ENCODE peak calls at places on chromosomes 1 and 21, in nine cellular contexts. Y is erythroblast, T is A549, V is sigmoid colon, H is esophagus squamous epithelium, F is ovary, B is IMR-90, Q is H54, P is body of pancreas. M is an unnamed sample.

GRCh38 chr21:21007606-21008005 is 9.4 kb downstream of the NCAM2 start:
- DNase-seq in H (no peak), F (no peak), P (no peak), B (peak), V (no peak), Q (no peak), T (no peak), Y (no peak), M (no peak)

GRCh38 chr1:67754526-67754920 is 69.5 kb downstream of the GADD45A start:
- DNase-seq in T (no peak), Y (no peak), H (no peak), B (no peak), V (no peak), Q (no peak), P (no peak), F (no peak), M (no peak)

GRCh38 chr1:52880226-52880625 is 37.7 kb downstream of the ZYG11A start:
- DNase-seq in B (no peak), Y (no peak), V (no peak), Q (no peak), F (no peak), P (no peak), H (no peak), T (no peak), M (no peak)

GRCh38 chr1:233393926-233394680 is 66.6 kb downstream of the MAP3K21 start:
- DNase-seq in P (no peak), F (no peak), V (no peak), B (no peak), Q (no peak), H (no peak), T (no peak), Y (no peak), M (no peak)

GRCh38 chr1:93629101-93630059 is 52.3 kb downstream of the BCAR3 start:
- DNase-seq in Y (peak), B (peak), Q (no peak), P (peak), T (peak), F (peak), H (no peak), V (no peak), M (no peak)

GRCh38 chr1:78633209-78633608 is 13.0 kb downstream of the IFI44L start:
- DNase-seq in Q (no peak), V (no peak), F (no peak), T (no peak), Y (no peak), P (no peak), H (no peak), B (no peak), M (no peak)

GRCh38 chr21:44049606-44050005 is 37.5 kb downstream of the TRAPPC10 start:
- DNase-seq in F (no peak), B (no peak), V (no peak), Y (no peak), Q (no peak), P (no peak), H (no peak), T (no peak), M (no peak)

GRCh38 chr1:62271137-62271536 is 48.1 kb downstream of the KANK4 start:
- DNase-seq in V (no peak), B (no peak), P (no peak), F (no peak), Y (no peak), T (no peak), H (no peak), Q (no peak), M (no peak)

GRCh38 chr1:94727846-94728715 is 92.1 kb upstream of the SLC44A3 start:
- DNase-seq in Q (peak), T (peak), P (no peak), H (no peak), B (peak), V (no peak), F (peak), Y (no peak), M (no peak)

GRCh38 chr1:228077565-228078330 is 4.8 kb upstream of the ARF1 start:
- DNase-seq in Q (no peak), Y (no peak), V (peak), T (no peak), P (no peak), B (no peak), F (peak), H (no peak), M (no peak)

GRCh38 chr1:8097908-8098307 is 71.8 kb upstream of the ERRFI1 start:
- DNase-seq in T (no peak), Q (no peak), B (no peak), H (no peak), P (no peak), F (no peak), Y (no peak), V (no peak), M (no peak)

GRCh38 chr1:8096105-8097011 is 70.2 kb upstream of the ERRFI1 start:
- DNase-seq in Q (no peak), P (no peak), V (no peak), B (peak), F (no peak), T (peak), Y (no peak), H (no peak), M (no peak)

GRCh38 chr1:8094481-8095241 is 68.6 kb upstream of the ERRFI1 start:
- DNase-seq in P (peak), T (peak), V (no peak), Y (no peak), Q (no peak), H (no peak), F (no peak), B (peak), M (no peak)

GRCh38 chr1:8095584-8095983 is 69.5 kb upstream of the ERRFI1 start:
- DNase-seq in P (no peak), Y (no peak), H (no peak), F (no peak), B (no peak), V (no peak), Q (no peak), T (no peak), M (no peak)

DNA sequence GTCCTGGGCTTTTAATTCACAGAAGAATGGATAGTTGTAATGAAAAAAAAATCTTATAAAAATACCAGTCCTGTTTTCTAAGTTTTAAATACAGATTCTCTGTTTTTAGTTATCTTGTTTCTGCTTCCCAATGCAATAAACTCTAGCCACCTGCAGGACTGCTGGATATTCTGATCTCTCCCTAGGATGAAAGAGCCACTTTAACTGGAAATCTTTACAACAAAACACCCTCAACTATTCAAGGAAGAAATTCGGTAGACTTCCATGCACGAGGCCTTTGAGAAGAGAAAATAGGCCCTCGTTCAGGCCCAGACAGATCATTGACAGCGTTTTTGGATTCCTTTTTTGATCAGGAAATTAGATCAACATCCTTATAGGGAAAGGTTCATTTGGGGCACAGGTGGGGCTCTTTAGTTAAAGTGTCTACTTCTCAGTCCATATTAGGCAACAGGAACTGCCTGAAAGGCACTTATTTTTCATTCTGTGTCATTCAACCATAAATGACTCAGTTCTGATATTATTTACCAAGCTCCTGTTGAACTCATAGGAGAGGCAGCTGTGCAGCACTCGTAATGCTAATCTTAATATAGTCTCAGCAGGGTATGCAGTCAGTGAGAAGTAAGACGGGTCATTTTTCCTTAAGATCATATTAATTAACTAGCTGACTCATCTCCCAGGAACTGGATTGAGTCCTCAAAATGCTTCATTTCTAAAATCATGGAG is 71.1 kb upstream of the ERRFI1 start:
- DNase-seq in H (no peak), T (peak), B (peak), Y (no peak), V (no peak), Q (no peak), P (peak), F (no peak), M (no peak)
- TF ChIP-seq POLR2A in H (no peak), T (no peak), B (peak), Y (no peak), V (no peak), Q (no peak), P (no peak), F (no peak), M (no peak)

GRCh38 chr1:15617173-15617873 is at the start of gene DDI2:
- DNase-seq in B (peak), V (peak), Y (peak), Q (peak), T (peak), H (peak), F (peak), P (peak), M (peak)

GRCh38 chr1:15617874-15618684 is 821 bp downstream of the DDI2 start:
- DNase-seq in V (no peak), Q (no peak), F (no peak), H (no peak), P (peak), T (no peak), Y (peak), B (no peak), M (no peak)

GRCh38 chr1:15620155-15620545 is 2.9 kb downstream of the DDI2 start:
- DNase-seq in H (no peak), B (peak), F (no peak), Y (peak), Q (peak), T (peak), V (no peak), P (no peak), M (no peak)

GRCh38 chr1:15616704-15617172 is 520 bp upstream of the DDI2 start:
- DNase-seq in P (no peak), Q (no peak), B (peak), H (no peak), T (no peak), V (peak), F (peak), Y (no peak), M (no peak)

GRCh38 chr1:15618685-15619525 is 1.6 kb downstream of the DDI2 start:
- DNase-seq in Y (peak), B (peak), P (peak), T (peak), Q (no peak), F (no peak), V (no peak), H (no peak), M (peak)
- TF ChIP-seq POLR2A in Y (no peak), B (no peak), P (no peak), T (no peak), Q (no peak), F (no peak), V (no peak), H (no peak), M (no peak)

GRCh38 chr1:182205378-182206022 is 144.0 kb upstream of the ZNF648 start:
- DNase-seq in B (no peak), F (peak), H (no peak), Q (no peak), P (no peak), T (no peak), Y (no peak), V (no peak), M (no peak)
- TF ChIP-seq POLR2A in B (no peak), F (no peak), H (no peak), Q (no peak), P (no peak), T (no peak), Y (no peak), V (no peak), M (peak)

GRCh38 chr1:155070721-155071556 is 7.4 kb downstream of the EFNA4 start:
- DNase-seq in P (peak), F (peak), V (peak), Q (no peak), H (peak), T (peak), B (peak), Y (peak), M (no peak)

GRCh38 chr1:155069551-155070391 is 6.2 kb downstream of the EFNA4 start:
- DNase-seq in B (no peak), H (no peak), P (no peak), Q (no peak), F (no peak), Y (no peak), V (no peak), T (no peak), M (no peak)

GRCh38 chr1:155070392-155070700 is 6.8 kb downstream of the EFNA4 start:
- DNase-seq in Y (no peak), P (no peak), H (no peak), T (no peak), V (no peak), Q (no peak), B (no peak), F (no peak), M (no peak)

GRCh38 chr1:155071701-155072100 is 6.9 kb upstream of the EFNA3 start:
- DNase-seq in F (no peak), Q (no peak), P (no peak), T (no peak), B (no peak), H (no peak), V (peak), Y (no peak), M (no peak)

GRCh38 chr1:155068599-155068998 is 5.1 kb downstream of the EFNA4 start:
- DNase-seq in H (no peak), Y (no peak), Q (no peak), F (no peak), B (no peak), V (no peak), T (no peak), P (no peak), M (no peak)
- TF ChIP-seq POLR2A in H (no peak), Y (no peak), Q (no peak), F (no peak), B (no peak), V (no peak), T (no peak), P (no peak), M (no peak)

DNA sequence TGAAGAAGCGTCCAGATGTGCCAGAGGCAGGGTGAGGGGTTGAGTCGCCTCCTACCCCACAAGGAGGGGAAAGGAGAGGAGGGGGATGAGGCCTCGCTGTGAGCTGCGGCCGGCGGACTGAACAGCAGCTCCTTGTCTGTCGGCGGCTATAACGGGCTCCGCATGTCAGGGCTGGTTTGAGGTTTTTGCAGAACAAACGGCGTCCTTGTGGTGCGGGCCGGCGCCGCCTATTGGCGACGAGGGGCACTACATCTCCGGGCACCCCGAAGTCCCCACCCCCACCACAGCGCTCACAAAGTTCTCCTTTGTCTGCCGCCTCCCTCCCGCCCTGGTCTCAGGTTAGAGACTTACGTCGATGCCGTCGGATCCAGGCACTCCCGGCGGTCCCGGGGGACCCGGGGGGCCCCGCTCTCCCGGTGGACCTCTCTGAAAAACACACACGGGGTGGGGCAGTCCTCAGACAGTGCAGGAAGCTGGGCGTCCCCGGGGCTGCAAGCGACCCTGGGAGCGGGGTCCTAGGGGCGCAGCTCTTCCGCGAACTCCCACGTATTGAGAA is 1.8 kb downstream of the COL9A2 start:
- DNase-seq in Q (no peak), F (peak), B (peak), H (peak), Y (peak), V (peak), P (peak), T (peak), M (peak)
- TF ChIP-seq POLR2A in Q (no peak), F (no peak), B (no peak), H (no peak), Y (no peak), V (no peak), P (no peak), T (no peak), M (peak)

GRCh38 chr21:14382835-14383595 is at the start of gene HSPA13:
- DNase-seq in V (peak), H (peak), Y (peak), B (peak), Q (peak), F (peak), T (peak), P (peak), M (peak)
- TF ChIP-seq POLR2A in V (peak), H (no peak), Y (peak), B (peak), Q (peak), F (peak), T (peak), P (peak), M (peak)

GRCh38 chr1:150162862-150163706 is 13.4 kb downstream of the PLEKHO1 start:
- DNase-seq in B (peak), F (peak), T (peak), Y (peak), Q (peak), V (peak), P (peak), H (peak), M (peak)
- TF ChIP-seq POLR2A in B (peak), F (peak), T (no peak), Y (no peak), Q (peak), V (peak), P (peak), H (no peak), M (peak)

M was measured in tibial nerve.